ENCODE peak calls at places on chromosomes 11 and 22, in seven cellular contexts. O is IMR-90, M is PC-3, U is fibroblast of lung, H is mammary epithelial cell, Z is GM12878, R is GM23248. J is an unnamed sample.

GRCh38 chr22:26333088-26333800 is 95.8 kb upstream of the ASPHD2 start:
- DNase-seq in M (no peak), R (no peak), U (no peak), O (no peak), H (no peak), Z (no peak), J (no peak)

GRCh38 chr11:15911377-15912044 is 444.8 kb downstream of the SOX6 start:
- DNase-seq in R (no peak), O (peak), M (no peak), U (peak), H (no peak), Z (no peak), J (no peak)

GRCh38 chr11:47524200-47524874 is 28.6 kb downstream of the CELF1 start:
- DNase-seq in R (peak), U (no peak), M (no peak), O (no peak), Z (no peak), H (peak), J (no peak)

GRCh38 chr22:25511725-25512124 is 52.8 kb upstream of the GRK3 start:
- DNase-seq in O (no peak), H (no peak), R (no peak), U (no peak), M (no peak), Z (no peak), J (no peak)

GRCh38 chr11:7570938-7571337 is 57.1 kb downstream of the PPFIBP2 start:
- DNase-seq in U (no peak), O (no peak), H (no peak), R (no peak), Z (no peak), M (no peak), J (no peak)

GRCh38 chr22:47775686-47776085 is 1013.2 kb downstream of the TBC1D22A start:
- DNase-seq in H (no peak), U (no peak), R (no peak), M (peak), O (no peak), Z (no peak), J (no peak)

GRCh38 chr11:44241851-44242250 is 68.1 kb downstream of the ALX4 start:
- DNase-seq in O (no peak), M (no peak), R (no peak), U (no peak), Z (no peak), H (no peak), J (no peak)

GRCh38 chr22:50261615-50262459 is at the start of gene MAPK12:
- DNase-seq in R (peak), O (no peak), M (peak), H (no peak), Z (no peak), U (no peak), J (no peak)

GRCh38 chr11:121767433-121767832 is 314.7 kb upstream of the SORL1-AS1 start:
- DNase-seq in M (no peak), O (peak), U (peak), H (peak), R (peak), Z (peak), J (no peak)

GRCh38 chr11:65791719-65792213 is 4.9 kb downstream of the OVOL1 start:
- DNase-seq in Z (peak), M (peak), R (peak), U (no peak), O (no peak), H (peak), J (peak)

GRCh38 chr11:17978553-17979287 is 34.1 kb downstream of the SERGEF start:
- DNase-seq in H (peak), R (peak), O (peak), Z (no peak), M (peak), U (peak), J (peak)

GRCh38 chr11:818396-819128 is at the start of gene PNPLA2:
- DNase-seq in M (peak), H (peak), Z (no peak), O (no peak), R (peak), U (peak), J (peak)

GRCh38 chr11:96119211-96119610 is 195.3 kb upstream of the MTMR2 start:
- DNase-seq in O (no peak), H (no peak), Z (no peak), R (no peak), M (no peak), U (no peak), J (no peak)

DNA sequence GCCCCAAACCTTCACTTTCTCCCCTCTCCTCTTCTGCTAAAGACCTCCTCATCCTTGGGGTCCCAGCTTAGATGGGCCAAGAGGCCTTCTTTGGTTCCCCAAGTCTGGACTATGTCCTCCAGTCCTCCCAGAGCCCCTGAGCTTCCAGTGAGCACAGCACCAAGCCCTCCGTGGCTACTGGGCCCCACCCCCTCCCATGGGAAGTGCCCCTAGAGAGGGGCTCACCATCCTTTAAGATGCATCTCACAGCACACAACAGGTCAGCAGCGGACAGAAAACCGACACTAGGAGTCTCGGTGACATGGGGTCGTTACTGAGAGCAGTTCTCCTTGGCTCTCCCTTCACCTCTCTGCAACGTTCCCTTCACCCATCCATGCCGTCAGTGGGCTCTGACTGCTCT is 2.7 kb downstream of the LRRC32 start:
- DNase-seq in R (no peak), M (no peak), O (no peak), H (no peak), Z (no peak), U (no peak), J (no peak)
- H3K9ac ChIP-seq in R (no peak), M (no peak), O (no peak), H (no peak), Z (no peak), U (peak), J (peak)

DNA sequence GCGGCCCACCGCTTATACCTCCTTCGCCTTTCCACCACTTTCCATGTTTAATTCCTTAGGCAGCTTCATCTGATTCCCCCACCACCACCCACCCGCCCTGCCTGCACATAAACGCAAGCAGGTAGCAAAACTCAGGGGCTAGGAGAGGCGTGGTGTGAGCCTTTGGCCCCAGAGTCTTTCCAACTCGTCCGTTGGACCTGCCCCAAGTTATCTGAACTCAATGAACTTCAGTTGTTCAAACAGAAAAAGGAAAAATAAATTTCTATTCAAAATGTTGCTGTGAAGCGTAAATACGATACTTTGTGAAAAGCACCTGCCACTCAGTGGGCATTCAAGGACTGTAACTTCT is 818 bp upstream of the CDON start:
- DNase-seq in H (no peak), Z (no peak), R (no peak), U (no peak), O (no peak), M (no peak), J (no peak)
- H3K27ac ChIP-seq in H (no peak), Z (no peak), R (no peak), U (no peak), O (no peak), M (no peak), J (no peak)

GRCh38 chr11:116130122-116130521 is 625.9 kb upstream of the CADM1 start:
- DNase-seq in O (no peak), H (no peak), M (no peak), Z (no peak), U (no peak), R (no peak), J (no peak)
- H3K9ac ChIP-seq in O (no peak), H (no peak), M (no peak), Z (no peak), U (no peak), R (no peak), J (no peak)

DNA sequence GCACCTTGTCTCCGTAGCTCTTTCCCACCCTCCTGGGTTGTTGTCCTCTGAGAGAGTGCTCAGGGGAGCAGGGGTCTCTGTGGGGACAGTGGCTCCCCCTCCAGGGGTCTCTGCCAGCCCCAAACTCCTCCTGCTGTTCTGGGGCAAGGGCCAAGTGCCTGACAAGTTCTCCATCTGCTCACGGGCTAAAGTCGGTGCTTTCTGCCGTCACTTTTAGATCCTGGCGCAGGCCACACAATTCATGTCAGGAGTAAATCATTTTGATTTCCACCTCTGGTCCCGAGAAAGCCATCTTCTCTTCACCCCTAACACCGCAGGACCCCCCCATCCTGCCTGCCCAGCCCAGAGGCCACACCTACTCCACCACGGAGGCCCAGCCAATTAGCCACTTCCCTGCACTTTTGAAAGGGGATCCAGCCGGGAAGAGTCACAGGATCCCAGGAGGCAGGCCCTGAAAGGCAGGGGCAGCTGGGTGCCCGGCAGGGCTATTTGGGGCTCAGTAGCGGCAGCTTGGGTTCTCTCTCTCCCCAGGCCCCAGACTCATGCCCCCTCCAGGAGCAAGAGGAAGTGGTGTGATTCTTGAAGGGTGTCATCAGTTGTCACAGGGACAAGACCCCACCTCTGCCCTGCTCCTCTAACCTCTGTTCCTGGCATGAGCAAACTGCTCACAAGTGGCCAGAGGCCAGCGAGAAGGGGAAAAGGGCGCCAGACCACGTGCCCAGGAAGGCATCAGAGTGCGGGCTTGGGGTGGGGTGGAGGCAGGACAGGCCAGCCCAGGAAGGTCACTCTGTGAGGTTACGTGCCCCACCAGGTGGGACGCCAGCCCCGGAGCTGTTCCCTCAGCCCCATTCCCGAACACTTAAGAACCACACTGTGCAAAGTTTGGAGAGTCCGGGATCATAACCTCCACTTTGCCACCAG is 1.3 kb downstream of the MACROD1 start:
- DNase-seq in Z (no peak), R (peak), H (no peak), U (no peak), M (peak), O (no peak), J (peak)
- H3K27ac ChIP-seq in Z (no peak), R (no peak), H (no peak), U (no peak), M (peak), O (no peak), J (peak)

GRCh38 chr11:67301313-67301921 is 1.9 kb upstream of the SSH3 start:
- DNase-seq in O (no peak), U (no peak), H (no peak), Z (no peak), R (no peak), M (no peak), J (peak)
- H3K9ac ChIP-seq in O (no peak), U (no peak), H (no peak), Z (no peak), R (no peak), M (no peak), J (no peak)